ENCODE peak calls at places on chromosome 19, in four cellular contexts. J is BE2C, F is neuronal stem cell, R is heart left ventricle. N is an unnamed sample. For H3K27me3 and H3K4me1, the result is how much of the 10 kb centered on the place peaks cover.

GRCh38 chr19:29690842-29691241 is 24.2 kb downstream of the C19orf12 start:
- DNase-seq in J (peak), F (no peak), R (no peak), N (no peak)

GRCh38 chr19:16801599-16801998 is 27.6 kb upstream of the SIN3B start:
- DNase-seq in J (no peak), F (no peak), R (no peak), N (no peak)

GRCh38 chr19:16603090-16603489 is 24.9 kb downstream of the MED26 start:
- DNase-seq in J (no peak), F (no peak), R (no peak), N (no peak)

GRCh38 chr19:48963371-48964204 is 1.5 kb upstream of the FTL start:
- DNase-seq in J (peak), F (peak), R (peak), N (peak)

GRCh38 chr19:13011653-13012389 is 16.5 kb downstream of the NFIX start:
- DNase-seq in J (no peak), F (no peak), R (no peak), N (no peak)

GRCh38 chr19:35342430-35342829 is 5.3 kb upstream of the FFAR1 start:
- DNase-seq in J (no peak), F (no peak), R (no peak), N (no peak)

GRCh38 chr19:29609636-29610035 is 3.6 kb downstream of the POP4 start:
- DNase-seq in J (no peak), F (no peak), R (no peak), N (no peak)

GRCh38 chr19:8935460-8935859 is 74.7 kb downstream of the MUC16 start:
- DNase-seq in J (no peak), F (no peak), R (no peak), N (no peak)

GRCh38 chr19:29457413-29457812 is 68.4 kb upstream of the VSTM2B start:
- DNase-seq in J (no peak), F (no peak), R (no peak), N (no peak)

GRCh38 chr19:34961775-34962174 is 2.3 kb downstream of the ZNF792 start:
- DNase-seq in J (no peak), F (no peak), R (no peak), N (no peak)

GRCh38 chr19:18220632-18221275 is 5.5 kb downstream of the PDE4C start:
- DNase-seq in J (no peak), F (no peak), R (no peak), N (no peak)

GRCh38 chr19:13908674-13909073 is 2.7 kb downstream of the CC2D1A start:
- DNase-seq in J (no peak), F (no peak), R (no peak), N (no peak)

GRCh38 chr19:5719274-5719960 is 529 bp downstream of the LONP1 start:
- DNase-seq in J (no peak), F (no peak), R (no peak), N (no peak)

GRCh38 chr19:18715416-18715815 is 31.9 kb downstream of the CRTC1 start:
- DNase-seq in J (no peak), F (no peak), R (no peak), N (no peak)

GRCh38 chr19:792361-792885 is 4.8 kb upstream of the PTBP1 start:
- DNase-seq in J (no peak), F (no peak), R (no peak), N (no peak)

GRCh38 chr19:46015080-46015960 is 7.5 kb downstream of the PGLYRP1 start:
- DNase-seq in J (peak), F (peak), R (peak), N (no peak)

GRCh38 chr19:54335164-54335563 is 3.8 kb downstream of the LILRA4 start:
- DNase-seq in J (no peak), F (no peak), R (no peak), N (no peak)

GRCh38 chr19:19627716-19628498 is at the start of gene LPAR2:
- DNase-seq in J (no peak), F (peak), R (no peak), N (no peak)

GRCh38 chr19:48069435-48069834 is 25.6 kb upstream of the CABP5 start:
- DNase-seq in J (no peak), F (no peak), R (no peak), N (no peak)

GRCh38 chr19:29260477-29261317 is 47.7 kb upstream of the UQCRFS1 start:
- DNase-seq in J (peak), F (peak), R (no peak), N (no peak)

GRCh38 chr19:48768989-48769713 is 13.8 kb downstream of the FGF21 start:
- DNase-seq in J (no peak), F (no peak), R (no peak), N (no peak)

GRCh38 chr19:49912965-49913685 is 15.9 kb upstream of the ATF5 start:
- DNase-seq in J (no peak), F (no peak), R (no peak), N (no peak)

GRCh38 chr19:46714523-46715106 is 2.3 kb downstream of the PRKD2 start:
- DNase-seq in J (no peak), F (no peak), R (no peak), N (no peak)

GRCh38 chr19:19113040-19113541 is 25.2 kb downstream of the TMEM161A start:
- DNase-seq in J (peak), F (no peak), R (no peak), N (no peak)

GRCh38 chr19:33302974-33303790 is 848 bp upstream of the CEBPA start:
- DNase-seq in J (peak), F (no peak), R (peak), N (peak)

GRCh38 chr19:31955884-31956283 is 389.5 kb upstream of the ZNF507 start:
- DNase-seq in J (no peak), F (no peak), R (no peak), N (no peak)

GRCh38 chr19:459724-460511 is 915 bp downstream of the SHC2 start:
- DNase-seq in J (peak), F (peak), R (peak), N (peak)

GRCh38 chr19:51121257-51121656 is 3.4 kb upstream of the SIGLEC9 start:
- DNase-seq in J (no peak), F (no peak), R (no peak), N (no peak)

GRCh38 chr19:13881692-13882418 is 4.9 kb downstream of the NANOS3 start:
- DNase-seq in J (no peak), F (no peak), R (no peak), N (no peak)

GRCh38 chr19:50542825-50543428 is 25.3 kb downstream of the LRRC4B start:
- DNase-seq in J (no peak), F (no peak), R (no peak), N (no peak)

GRCh38 chr19:13036366-13036976 is 41.2 kb downstream of the NFIX start:
- DNase-seq in J (peak), F (no peak), R (no peak), N (peak)

GRCh38 chr19:16715613-16716012 is 4.0 kb upstream of the NWD1 start:
- DNase-seq in J (no peak), F (no peak), R (no peak), N (no peak)

GRCh38 chr19:49057636-49058234 is at the start of gene CGB7:
- DNase-seq in J (peak), F (peak), R (peak), N (peak)

GRCh38 chr19:577439-578392 is 5.3 kb downstream of the BSG start:
- DNase-seq in J (no peak), F (no peak), R (no peak), N (no peak)

GRCh38 chr19:29510701-29511265 is 15.0 kb upstream of the VSTM2B start:
- DNase-seq in J (no peak), F (no peak), R (no peak), N (no peak)

DNA sequence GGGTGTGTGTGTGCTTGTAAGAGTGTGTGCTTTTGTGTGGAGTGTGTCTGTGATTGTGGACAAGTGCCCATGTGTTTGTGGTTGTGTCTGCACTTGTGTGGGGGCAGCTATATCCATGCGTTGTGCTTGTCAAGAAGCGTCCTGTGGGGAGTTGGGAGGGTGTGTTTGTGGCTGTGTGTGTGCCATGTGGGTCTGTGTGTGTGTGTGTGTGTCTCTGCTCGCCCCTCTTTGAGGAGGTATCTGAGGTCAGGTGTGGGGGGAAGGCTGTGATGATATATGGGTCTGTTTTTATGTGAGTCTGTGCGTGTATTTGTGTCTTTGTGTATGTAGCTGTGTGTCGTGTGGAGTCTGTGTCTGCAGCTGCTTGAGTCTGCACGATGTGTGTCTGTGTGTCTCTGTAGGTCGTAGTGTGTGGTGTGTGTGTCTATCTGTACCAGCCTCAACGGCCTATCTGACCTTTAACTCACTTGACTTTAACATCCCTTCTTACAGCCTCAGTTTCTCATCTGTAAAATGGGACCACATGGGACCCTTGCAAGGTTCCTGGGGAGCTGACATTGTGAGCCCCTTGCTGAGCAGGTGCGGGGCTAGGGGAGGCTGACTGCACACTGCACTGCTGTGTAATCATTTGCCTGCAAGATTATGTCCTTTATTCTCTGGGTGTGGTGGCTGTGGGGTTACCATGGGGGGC is 4.0 kb upstream of the NFIC start:
- DNase-seq in J (no peak), F (no peak), R (no peak), N (no peak)
- H3K27me3 ChIP-seq in J (under half), F (half or more), R (under half), N (under half)

GRCh38 chr19:41307954-41308449 is 2.0 kb upstream of the CCDC97 start:
- DNase-seq in J (no peak), F (no peak), R (no peak), N (no peak)
- H3K4me1 ChIP-seq in J (under half), F (under half), R (under half), N (under half)

GRCh38 chr19:44753619-44753931 is 5.1 kb downstream of the BCL3 start:
- DNase-seq in J (no peak), F (no peak), R (no peak), N (no peak)
- H3K27me3 ChIP-seq in J (under half), F (under half), R (under half), N (under half)

GRCh38 chr19:11380653-11381534 is 3.2 kb downstream of the EPOR start:
- DNase-seq in J (peak), F (peak), R (peak), N (peak)

GRCh38 chr19:11381535-11382369 is 2.4 kb downstream of the EPOR start:
- DNase-seq in J (peak), F (peak), R (peak), N (peak)

GRCh38 chr19:11377756-11378155 is 3.3 kb downstream of the SWSAP1 start:
- DNase-seq in J (no peak), F (no peak), R (no peak), N (no peak)

GRCh38 chr19:11378319-11379189 is 4.1 kb downstream of the SWSAP1 start:
- DNase-seq in J (peak), F (peak), R (no peak), N (no peak)

GRCh38 chr19:11379857-11380350 is 4.2 kb downstream of the EPOR start:
- DNase-seq in J (no peak), F (no peak), R (no peak), N (no peak)
- H3K4me1 ChIP-seq in J (under half), F (under half), R (half or more), N (under half)

GRCh38 chr19:39498262-39499081 is at the start of gene DLL3:
- DNase-seq in J (peak), F (no peak), R (no peak), N (no peak)
- H3K27me3 ChIP-seq in J (under half), F (under half), R (half or more), N (under half)

GRCh38 chr19:38252385-38252784 is 3.8 kb downstream of the PPP1R14A start:
- DNase-seq in J (no peak), F (no peak), R (no peak), N (no peak)
- H3K4me1 ChIP-seq in J (under half), F (under half), R (half or more), N (under half)

DNA sequence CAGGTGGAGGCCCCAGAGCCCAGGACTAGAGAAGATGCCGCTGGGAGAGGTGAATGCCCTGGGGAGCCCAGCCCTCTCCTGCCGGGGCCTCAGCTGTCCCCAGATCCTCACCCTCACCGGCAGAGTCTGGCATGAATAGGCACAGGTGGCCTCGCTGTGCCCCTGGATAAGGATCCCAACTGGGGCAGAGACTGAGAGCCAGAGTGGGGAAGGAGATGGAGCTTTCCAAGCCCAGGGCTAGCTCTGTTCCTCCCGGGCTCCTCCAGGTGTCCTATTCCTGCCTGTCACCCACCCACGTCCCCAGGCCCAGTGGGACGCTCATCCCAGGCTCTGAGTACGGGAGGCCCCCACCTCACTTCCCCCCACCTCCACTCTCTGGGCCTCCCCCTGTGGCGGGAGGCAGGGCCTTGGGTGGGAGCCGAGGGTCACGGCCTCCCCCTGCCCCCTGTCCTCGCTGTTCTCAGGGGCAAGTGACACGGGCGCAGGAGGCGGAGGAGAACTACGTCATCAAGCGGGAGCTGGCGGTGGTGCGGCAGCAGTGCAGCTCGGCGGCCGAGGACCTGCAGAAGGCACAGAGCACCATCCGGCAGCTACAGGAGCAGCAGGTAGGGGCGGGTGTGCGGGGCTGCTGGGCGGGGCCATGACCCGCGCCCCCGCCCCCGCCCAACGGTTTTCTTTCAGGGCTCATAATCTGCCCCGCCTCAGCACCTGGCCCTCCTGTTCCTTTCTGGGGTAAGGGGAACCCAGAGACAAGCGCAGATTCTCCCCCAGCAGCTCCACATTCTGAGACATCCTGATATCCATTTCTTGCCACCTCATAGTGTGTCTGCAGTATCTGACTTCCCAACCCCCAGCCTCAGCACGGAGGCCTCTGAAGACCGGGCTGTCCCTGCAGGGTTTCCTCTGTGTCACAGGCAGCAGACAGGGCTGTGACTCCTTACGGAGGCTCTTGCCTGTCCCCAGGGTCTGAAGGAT is 16.2 kb downstream of the PRR36 start:
- DNase-seq in J (no peak), F (peak), R (no peak), N (no peak)
- H3K27me3 ChIP-seq in J (under half), F (under half), R (under half), N (under half)

DNA sequence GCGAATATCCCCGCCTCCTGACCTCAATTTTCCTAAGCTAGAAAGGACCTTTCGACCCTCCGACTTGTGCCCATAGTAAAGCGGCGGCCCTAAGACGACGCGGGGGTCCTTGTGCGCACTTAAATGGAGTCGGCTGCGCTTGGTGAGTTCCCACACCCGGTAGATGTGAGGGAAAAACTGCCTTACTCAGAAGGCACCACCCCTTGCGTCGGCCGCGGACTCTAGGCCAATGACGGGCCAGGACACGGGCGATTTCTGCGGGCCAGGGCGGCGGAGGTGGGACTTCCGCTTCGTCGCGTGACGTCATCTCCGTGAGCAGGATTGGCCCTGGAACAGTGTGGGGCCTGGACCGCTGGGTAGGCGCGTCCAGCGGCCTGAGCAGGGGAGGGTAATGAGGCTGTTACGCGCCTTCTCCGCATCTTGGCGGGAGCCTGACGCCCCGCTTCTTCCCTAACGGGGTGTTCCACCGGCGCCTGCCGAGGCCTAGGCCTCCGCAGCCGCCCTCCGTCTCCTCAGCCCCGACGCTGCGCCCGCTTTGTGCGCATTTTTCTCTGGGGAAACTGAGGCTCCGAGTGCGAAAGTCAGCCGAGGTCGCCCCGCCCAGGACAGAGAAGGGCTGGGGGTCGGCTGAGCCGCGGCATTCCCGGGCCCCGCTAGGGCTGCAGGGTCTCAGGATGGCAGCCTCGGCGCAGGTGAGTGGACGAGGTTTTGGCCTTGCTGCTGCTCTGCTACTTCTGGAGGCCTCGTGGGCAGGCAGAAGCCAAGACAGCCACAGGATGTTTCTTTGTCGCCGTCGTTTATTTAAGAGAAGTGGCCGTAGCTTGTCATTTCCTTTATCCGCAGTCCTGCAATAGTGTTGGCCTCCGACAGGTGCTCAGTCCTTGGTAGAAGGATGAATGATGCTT is at the start of gene ZNF543:
- DNase-seq in J (peak), F (peak), R (peak), N (peak)
- H3K4me1 ChIP-seq in J (under half), F (under half), R (under half), N (under half)

DNA sequence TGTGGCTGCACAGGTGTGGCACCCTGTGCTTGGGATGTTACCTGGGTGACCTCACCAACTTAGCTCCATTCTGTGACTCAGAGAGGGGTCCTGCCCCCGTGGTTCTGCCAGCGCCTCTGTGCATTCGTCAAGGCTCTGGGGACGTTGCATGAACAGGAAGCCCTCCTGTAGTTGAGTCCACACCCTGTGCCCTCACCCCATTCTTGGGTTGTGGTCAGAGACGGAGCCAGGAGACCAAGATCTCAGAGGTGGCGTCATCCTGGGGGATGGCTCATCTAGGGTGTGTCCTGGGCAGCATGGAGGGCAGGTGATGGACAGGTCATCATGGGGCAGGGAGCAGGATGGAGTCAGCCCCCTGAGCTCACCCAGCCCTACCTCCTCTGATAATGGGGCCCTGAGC is 2.5 kb downstream of the COX6B2 start:
- DNase-seq in J (no peak), F (no peak), R (no peak), N (no peak)
- H3K27me3 ChIP-seq in J (under half), F (half or more), R (under half), N (half or more)

GRCh38 chr19:2275588-2276428 is 6.2 kb downstream of the PEAK3 start:
- DNase-seq in J (no peak), F (no peak), R (no peak), N (no peak)

GRCh38 chr19:2278504-2279158 is 3.3 kb downstream of the PEAK3 start:
- DNase-seq in J (no peak), F (no peak), R (no peak), N (no peak)

GRCh38 chr19:2276429-2276989 is 5.5 kb downstream of the PEAK3 start:
- DNase-seq in J (no peak), F (no peak), R (no peak), N (no peak)

GRCh38 chr19:2274937-2275535 is 6.9 kb downstream of the PEAK3 start:
- DNase-seq in J (peak), F (no peak), R (peak), N (no peak)

GRCh38 chr19:2277138-2277537 is 4.8 kb downstream of the PEAK3 start:
- DNase-seq in J (no peak), F (no peak), R (no peak), N (no peak)
- H3K4me1 ChIP-seq in J (under half), F (under half), R (under half), N (under half)